ENCODE peak calls at places on chromosomes 13 and 19, in ten cellular contexts. One of them, this sample, is unnamed.

GRCh38 chr13:26228080-26228479 is 6.0 kb upstream of the RNF6 start:
- DNase-seq in activated CD8-positive, alpha-beta memory T cell treated with anti-CD3 and anti-CD28 coated beads, Interleukin-2, amount 50 U/mL, for 4 hours: no peak
- DNase-seq in stimulated activated CD8-positive, alpha-beta memory T cell treated with anti-CD3 and anti-CD28 coated beads, Interleukin-15, amount 100 ng/mL, for 4 hours: no peak
- DNase-seq in T-helper 2 cell treated with Interferon-gamma antibody and Interleukin-4, amounts not matched to agents 5 μg/mL and 100 μg/mL, for 36 hours: no peak
- DNase-seq in stimulated activated CD4-positive, alpha-beta T cell treated with anti-CD3 and anti-CD28 coated beads, TNF-alpha, amount 100 ng/mL, for 4 hours: no peak
- DNase-seq in stomach: no peak
- DNase-seq in activated effector memory CD4-positive, alpha-beta T cell treated with Interleukin-2 at 50 U/mL for 16 hours: no peak
- DNase-seq in NCI-H345: no peak
- DNase-seq in Kasumi-1: no peak
- DNase-seq in ecto neural progenitor cell: no peak
- DNase-seq in this sample: no peak

GRCh38 chr19:56476671-56477428 is at the start of gene ZNF667:
- DNase-seq in activated CD8-positive, alpha-beta memory T cell treated with anti-CD3 and anti-CD28 coated beads, Interleukin-2, amount 50 U/mL, for 4 hours: peak; percentile 45
- DNase-seq in stimulated activated CD8-positive, alpha-beta memory T cell treated with anti-CD3 and anti-CD28 coated beads, Interleukin-15, amount 100 ng/mL, for 4 hours: peak; percentile 26
- DNase-seq in T-helper 2 cell treated with Interferon-gamma antibody and Interleukin-4, amounts not matched to agents 5 μg/mL and 100 μg/mL, for 36 hours: no peak
- DNase-seq in stimulated activated CD4-positive, alpha-beta T cell treated with anti-CD3 and anti-CD28 coated beads, TNF-alpha, amount 100 ng/mL, for 4 hours: no peak
- DNase-seq in stomach: no peak
- DNase-seq in activated effector memory CD4-positive, alpha-beta T cell treated with Interleukin-2 at 50 U/mL for 16 hours: no peak
- DNase-seq in NCI-H345: no peak
- DNase-seq in Kasumi-1: no peak
- DNase-seq in ecto neural progenitor cell: no peak
- DNase-seq in this sample: no peak

GRCh38 chr13:44470623-44471562 is 97.3 kb downstream of the SERP2 start:
- DNase-seq in activated CD8-positive, alpha-beta memory T cell treated with anti-CD3 and anti-CD28 coated beads, Interleukin-2, amount 50 U/mL, for 4 hours: no peak
- DNase-seq in stimulated activated CD8-positive, alpha-beta memory T cell treated with anti-CD3 and anti-CD28 coated beads, Interleukin-15, amount 100 ng/mL, for 4 hours: no peak
- DNase-seq in T-helper 2 cell treated with Interferon-gamma antibody and Interleukin-4, amounts not matched to agents 5 μg/mL and 100 μg/mL, for 36 hours: no peak
- DNase-seq in stimulated activated CD4-positive, alpha-beta T cell treated with anti-CD3 and anti-CD28 coated beads, TNF-alpha, amount 100 ng/mL, for 4 hours: no peak
- DNase-seq in stomach: no peak
- DNase-seq in activated effector memory CD4-positive, alpha-beta T cell treated with Interleukin-2 at 50 U/mL for 16 hours: no peak
- DNase-seq in NCI-H345: peak; percentile 6
- DNase-seq in Kasumi-1: peak; percentile 59
- DNase-seq in ecto neural progenitor cell: no peak
- DNase-seq in this sample: peak; percentile 11

GRCh38 chr19:38543807-38544568 is 73.8 kb downstream of the MAP4K1 start:
- DNase-seq in activated CD8-positive, alpha-beta memory T cell treated with anti-CD3 and anti-CD28 coated beads, Interleukin-2, amount 50 U/mL, for 4 hours: no peak
- DNase-seq in stimulated activated CD8-positive, alpha-beta memory T cell treated with anti-CD3 and anti-CD28 coated beads, Interleukin-15, amount 100 ng/mL, for 4 hours: no peak
- DNase-seq in T-helper 2 cell treated with Interferon-gamma antibody and Interleukin-4, amounts not matched to agents 5 μg/mL and 100 μg/mL, for 36 hours: peak; percentile 30
- DNase-seq in stimulated activated CD4-positive, alpha-beta T cell treated with anti-CD3 and anti-CD28 coated beads, TNF-alpha, amount 100 ng/mL, for 4 hours: no peak
- DNase-seq in stomach: peak; percentile 39
- DNase-seq in activated effector memory CD4-positive, alpha-beta T cell treated with Interleukin-2 at 50 U/mL for 16 hours: no peak
- DNase-seq in NCI-H345: peak; percentile 42
- DNase-seq in Kasumi-1: no peak
- DNase-seq in ecto neural progenitor cell: no peak
- DNase-seq in this sample: peak; percentile 98

GRCh38 chr13:40333238-40333637 is 333.2 kb downstream of the FOXO1 start:
- DNase-seq in activated CD8-positive, alpha-beta memory T cell treated with anti-CD3 and anti-CD28 coated beads, Interleukin-2, amount 50 U/mL, for 4 hours: no peak
- DNase-seq in stimulated activated CD8-positive, alpha-beta memory T cell treated with anti-CD3 and anti-CD28 coated beads, Interleukin-15, amount 100 ng/mL, for 4 hours: no peak
- DNase-seq in T-helper 2 cell treated with Interferon-gamma antibody and Interleukin-4, amounts not matched to agents 5 μg/mL and 100 μg/mL, for 36 hours: no peak
- DNase-seq in stimulated activated CD4-positive, alpha-beta T cell treated with anti-CD3 and anti-CD28 coated beads, TNF-alpha, amount 100 ng/mL, for 4 hours: no peak
- DNase-seq in stomach: no peak
- DNase-seq in activated effector memory CD4-positive, alpha-beta T cell treated with Interleukin-2 at 50 U/mL for 16 hours: no peak
- DNase-seq in NCI-H345: no peak
- DNase-seq in Kasumi-1: no peak
- DNase-seq in ecto neural progenitor cell: no peak
- DNase-seq in this sample: no peak

GRCh38 chr13:46614582-46614981 is 61.6 kb downstream of the LRCH1 start:
- DNase-seq in activated CD8-positive, alpha-beta memory T cell treated with anti-CD3 and anti-CD28 coated beads, Interleukin-2, amount 50 U/mL, for 4 hours: no peak
- DNase-seq in stimulated activated CD8-positive, alpha-beta memory T cell treated with anti-CD3 and anti-CD28 coated beads, Interleukin-15, amount 100 ng/mL, for 4 hours: no peak
- DNase-seq in T-helper 2 cell treated with Interferon-gamma antibody and Interleukin-4, amounts not matched to agents 5 μg/mL and 100 μg/mL, for 36 hours: no peak
- DNase-seq in stimulated activated CD4-positive, alpha-beta T cell treated with anti-CD3 and anti-CD28 coated beads, TNF-alpha, amount 100 ng/mL, for 4 hours: no peak
- DNase-seq in stomach: no peak
- DNase-seq in activated effector memory CD4-positive, alpha-beta T cell treated with Interleukin-2 at 50 U/mL for 16 hours: no peak
- DNase-seq in NCI-H345: no peak
- DNase-seq in Kasumi-1: no peak
- DNase-seq in ecto neural progenitor cell: no peak
- DNase-seq in this sample: peak; percentile 54

GRCh38 chr19:41646589-41647204 is 19.8 kb upstream of the CEACAM4 start:
- DNase-seq in activated CD8-positive, alpha-beta memory T cell treated with anti-CD3 and anti-CD28 coated beads, Interleukin-2, amount 50 U/mL, for 4 hours: peak; percentile 48
- DNase-seq in stimulated activated CD8-positive, alpha-beta memory T cell treated with anti-CD3 and anti-CD28 coated beads, Interleukin-15, amount 100 ng/mL, for 4 hours: no peak
- DNase-seq in T-helper 2 cell treated with Interferon-gamma antibody and Interleukin-4, amounts not matched to agents 5 μg/mL and 100 μg/mL, for 36 hours: peak; percentile 17
- DNase-seq in stimulated activated CD4-positive, alpha-beta T cell treated with anti-CD3 and anti-CD28 coated beads, TNF-alpha, amount 100 ng/mL, for 4 hours: no peak
- DNase-seq in stomach: no peak
- DNase-seq in activated effector memory CD4-positive, alpha-beta T cell treated with Interleukin-2 at 50 U/mL for 16 hours: peak; percentile 8
- DNase-seq in NCI-H345: no peak
- DNase-seq in Kasumi-1: peak; percentile 16
- DNase-seq in ecto neural progenitor cell: no peak
- DNase-seq in this sample: peak; percentile 58

GRCh38 chr13:110520431-110521295 is 40.9 kb downstream of the RAB20 start:
- DNase-seq in activated CD8-positive, alpha-beta memory T cell treated with anti-CD3 and anti-CD28 coated beads, Interleukin-2, amount 50 U/mL, for 4 hours: no peak
- DNase-seq in stimulated activated CD8-positive, alpha-beta memory T cell treated with anti-CD3 and anti-CD28 coated beads, Interleukin-15, amount 100 ng/mL, for 4 hours: no peak
- DNase-seq in T-helper 2 cell treated with Interferon-gamma antibody and Interleukin-4, amounts not matched to agents 5 μg/mL and 100 μg/mL, for 36 hours: no peak
- DNase-seq in stimulated activated CD4-positive, alpha-beta T cell treated with anti-CD3 and anti-CD28 coated beads, TNF-alpha, amount 100 ng/mL, for 4 hours: no peak
- DNase-seq in stomach: peak; percentile 68
- DNase-seq in activated effector memory CD4-positive, alpha-beta T cell treated with Interleukin-2 at 50 U/mL for 16 hours: no peak
- DNase-seq in NCI-H345: peak; percentile 24
- DNase-seq in Kasumi-1: peak; percentile 35
- DNase-seq in ecto neural progenitor cell: no peak
- DNase-seq in this sample: peak; percentile 96

GRCh38 chr19:1087813-1088418 is 7.3 kb downstream of the POLR2E start:
- DNase-seq in activated CD8-positive, alpha-beta memory T cell treated with anti-CD3 and anti-CD28 coated beads, Interleukin-2, amount 50 U/mL, for 4 hours: no peak
- DNase-seq in stimulated activated CD8-positive, alpha-beta memory T cell treated with anti-CD3 and anti-CD28 coated beads, Interleukin-15, amount 100 ng/mL, for 4 hours: no peak
- DNase-seq in T-helper 2 cell treated with Interferon-gamma antibody and Interleukin-4, amounts not matched to agents 5 μg/mL and 100 μg/mL, for 36 hours: no peak
- DNase-seq in stimulated activated CD4-positive, alpha-beta T cell treated with anti-CD3 and anti-CD28 coated beads, TNF-alpha, amount 100 ng/mL, for 4 hours: no peak
- DNase-seq in stomach: no peak
- DNase-seq in activated effector memory CD4-positive, alpha-beta T cell treated with Interleukin-2 at 50 U/mL for 16 hours: peak; percentile 34
- DNase-seq in NCI-H345: no peak
- DNase-seq in Kasumi-1: peak; percentile 98
- DNase-seq in ecto neural progenitor cell: no peak
- DNase-seq in this sample: peak; percentile 99

This sample was measured in MV-4-11.